ENCODE peak calls at places on chromosome 17, in five cellular contexts. X is HFF-Myc, C is GM23338, M is dorsolateral prefrontal cortex, J is endodermal cell. P is an unnamed sample.

GRCh38 chr17:56744721-56745120 is 89.0 kb downstream of the C17orf67 start:
- DNase-seq in X (no peak), C (no peak), M (no peak), J (no peak), P (no peak)

GRCh38 chr17:27417596-27418365 is 38.5 kb upstream of the KSR1 start:
- DNase-seq in X (no peak), C (no peak), M (peak), J (no peak), P (no peak)

GRCh38 chr17:67506966-67507365 is 129.9 kb downstream of the PITPNC1 start:
- DNase-seq in X (no peak), C (no peak), M (no peak), J (peak), P (no peak)

GRCh38 chr17:49692751-49693150 is 14.9 kb upstream of the SPOP start:
- DNase-seq in X (no peak), C (no peak), M (no peak), J (peak), P (no peak)

GRCh38 chr17:75877752-75878173 is 618 bp downstream of the TRIM47 start:
- DNase-seq in X (no peak), C (peak), M (no peak), J (peak), P (no peak)

GRCh38 chr17:63431939-63432804 is 13.9 kb downstream of the CYB561 start:
- DNase-seq in X (no peak), C (no peak), M (no peak), J (no peak), P (no peak)

GRCh38 chr17:17900615-17901520 is 64.1 kb upstream of the SREBF1 start:
- DNase-seq in X (peak), C (no peak), M (peak), J (peak), P (no peak)

GRCh38 chr17:45353047-45353446 is 36.2 kb upstream of the MAP3K14 start:
- DNase-seq in X (no peak), C (no peak), M (no peak), J (no peak), P (no peak)

GRCh38 chr17:11404431-11404830 is 163.4 kb downstream of the SHISA6 start:
- DNase-seq in X (no peak), C (no peak), M (no peak), J (no peak), P (no peak)

GRCh38 chr17:10156579-10157488 is 41.6 kb downstream of the GAS7 start:
- DNase-seq in X (no peak), C (no peak), M (peak), J (peak), P (no peak)

GRCh38 chr17:74623693-74624093 is at the start of gene CD300E:
- DNase-seq in X (no peak), C (no peak), M (no peak), J (no peak), P (no peak)

GRCh38 chr17:17067277-17067676 is 25.0 kb downstream of the MPRIP start:
- DNase-seq in X (no peak), C (no peak), M (no peak), J (no peak), P (no peak)

GRCh38 chr17:21296097-21297025 is 11.8 kb downstream of the MAP2K3 start:
- DNase-seq in X (no peak), C (no peak), M (no peak), J (no peak), P (no peak)

GRCh38 chr17:44914698-44915271 is 515 bp downstream of the GFAP start:
- DNase-seq in X (no peak), C (no peak), M (no peak), J (peak), P (no peak)

GRCh38 chr17:8619294-8619693 is 11.2 kb downstream of the MYH10 start:
- DNase-seq in X (no peak), C (no peak), M (no peak), J (no peak), P (no peak)

GRCh38 chr17:51764387-51764971 is 394.0 kb downstream of the CA10 start:
- DNase-seq in X (peak), C (peak), M (peak), J (peak), P (peak)

GRCh38 chr17:75108193-75108592 is 1.6 kb upstream of the ARMC7 start:
- DNase-seq in X (no peak), C (no peak), M (no peak), J (peak), P (no peak)

GRCh38 chr17:7888184-7888920 is at the start of gene CHD3:
- DNase-seq in X (no peak), C (peak), M (no peak), J (no peak), P (no peak)

GRCh38 chr17:4948166-4948996 is at the start of gene PFN1:
- DNase-seq in X (peak), C (peak), M (peak), J (peak), P (peak)

GRCh38 chr17:50209472-50210248 is 8.2 kb upstream of the COL1A1 start:
- DNase-seq in X (peak), C (peak), M (no peak), J (peak), P (no peak)

GRCh38 chr17:17523714-17524075 is 27.5 kb upstream of the RASD1 start:
- DNase-seq in X (no peak), C (no peak), M (no peak), J (no peak), P (no peak)

GRCh38 chr17:30196504-30196903 is 39.0 kb downstream of the SLC6A4 start:
- DNase-seq in X (no peak), C (no peak), M (no peak), J (no peak), P (no peak)

GRCh38 chr17:41645371-41646063 is 21.1 kb upstream of the KRT17 start:
- DNase-seq in X (no peak), C (no peak), M (no peak), J (peak), P (no peak)

GRCh38 chr17:58335061-58335731 is 6.6 kb upstream of the TSPOAP1 start:
- DNase-seq in X (no peak), C (no peak), M (no peak), J (peak), P (no peak)

GRCh38 chr17:82496529-82497434 is 22.8 kb upstream of the FOXK2 start:
- DNase-seq in X (no peak), C (peak), M (peak), J (peak), P (no peak)

GRCh38 chr17:72004476-72005331 is 116.1 kb upstream of the SOX9 start:
- DNase-seq in X (no peak), C (peak), M (no peak), J (no peak), P (no peak)

GRCh38 chr17:63140255-63140654 is 174.2 kb downstream of the TANC2 start:
- DNase-seq in X (no peak), C (no peak), M (no peak), J (no peak), P (no peak)

GRCh38 chr17:83007504-83008475 is 71.6 kb upstream of the METRNL start:
- DNase-seq in X (no peak), C (no peak), M (no peak), J (peak), P (no peak)

GRCh38 chr17:17403899-17404576 is 72.8 kb upstream of the MED9 start:
- DNase-seq in X (no peak), C (no peak), M (no peak), J (no peak), P (no peak)

GRCh38 chr17:34275881-34276280 is 5.9 kb downstream of the CCL7 start:
- DNase-seq in X (peak), C (no peak), M (no peak), J (no peak), P (no peak)

GRCh38 chr17:75602644-75603043 is 15.0 kb downstream of the MYO15B start:
- DNase-seq in X (no peak), C (no peak), M (no peak), J (peak), P (no peak)

GRCh38 chr17:21171970-21172510 is 41.9 kb downstream of the TMEM11 start:
- DNase-seq in X (no peak), C (no peak), M (no peak), J (peak), P (no peak)

GRCh38 chr17:19237389-19238166 is 412 bp downstream of the EPN2 start:
- DNase-seq in X (no peak), C (peak), M (no peak), J (peak), P (no peak)

GRCh38 chr17:33046361-33047255 is 55.0 kb downstream of the SPACA3 start:
- DNase-seq in X (no peak), C (no peak), M (no peak), J (peak), P (no peak)

GRCh38 chr17:63039899-63040602 is 74.0 kb downstream of the TANC2 start:
- DNase-seq in X (peak), C (no peak), M (no peak), J (no peak), P (no peak)

GRCh38 chr17:72366626-72367025 is 245.8 kb downstream of the SOX9 start:
- DNase-seq in X (no peak), C (no peak), M (no peak), J (no peak), P (no peak)

GRCh38 chr17:6831662-6832263 is at the start of gene TEKT1:
- DNase-seq in X (peak), C (peak), M (peak), J (peak), P (peak)

DNA sequence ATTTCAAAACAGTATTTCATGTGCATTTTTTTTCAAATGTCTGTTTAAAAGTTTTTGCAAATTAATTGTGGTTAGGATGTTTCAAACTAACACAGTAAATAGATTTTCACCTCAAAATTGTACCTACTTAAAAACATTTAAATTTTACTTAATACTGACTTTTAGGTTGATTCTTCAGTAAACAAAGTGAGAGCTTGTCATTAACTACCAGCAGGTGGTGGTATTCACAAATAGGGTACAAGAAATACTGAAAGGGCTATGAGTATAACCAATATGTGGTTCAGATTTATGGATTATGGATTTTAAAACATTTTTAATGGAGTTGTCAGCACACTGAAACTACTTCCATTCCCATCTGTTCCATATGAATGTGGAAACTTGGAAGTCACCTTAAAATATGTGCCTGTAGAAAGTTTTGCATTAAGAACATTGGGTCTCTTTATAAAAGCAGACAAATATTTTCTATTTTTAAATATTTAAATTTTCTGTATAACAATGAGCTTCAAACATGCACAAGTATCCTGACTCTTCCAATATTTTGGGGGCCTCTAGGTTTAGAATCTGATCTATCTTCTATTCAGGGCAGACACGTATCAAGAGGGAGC is 155.5 kb downstream of the SNX11 start:
- DNase-seq in X (no peak), C (no peak), M (no peak), J (no peak), P (no peak)
- H3K4me3 ChIP-seq in X (no peak), C (no peak), M (no peak), J (no peak), P (no peak)

DNA sequence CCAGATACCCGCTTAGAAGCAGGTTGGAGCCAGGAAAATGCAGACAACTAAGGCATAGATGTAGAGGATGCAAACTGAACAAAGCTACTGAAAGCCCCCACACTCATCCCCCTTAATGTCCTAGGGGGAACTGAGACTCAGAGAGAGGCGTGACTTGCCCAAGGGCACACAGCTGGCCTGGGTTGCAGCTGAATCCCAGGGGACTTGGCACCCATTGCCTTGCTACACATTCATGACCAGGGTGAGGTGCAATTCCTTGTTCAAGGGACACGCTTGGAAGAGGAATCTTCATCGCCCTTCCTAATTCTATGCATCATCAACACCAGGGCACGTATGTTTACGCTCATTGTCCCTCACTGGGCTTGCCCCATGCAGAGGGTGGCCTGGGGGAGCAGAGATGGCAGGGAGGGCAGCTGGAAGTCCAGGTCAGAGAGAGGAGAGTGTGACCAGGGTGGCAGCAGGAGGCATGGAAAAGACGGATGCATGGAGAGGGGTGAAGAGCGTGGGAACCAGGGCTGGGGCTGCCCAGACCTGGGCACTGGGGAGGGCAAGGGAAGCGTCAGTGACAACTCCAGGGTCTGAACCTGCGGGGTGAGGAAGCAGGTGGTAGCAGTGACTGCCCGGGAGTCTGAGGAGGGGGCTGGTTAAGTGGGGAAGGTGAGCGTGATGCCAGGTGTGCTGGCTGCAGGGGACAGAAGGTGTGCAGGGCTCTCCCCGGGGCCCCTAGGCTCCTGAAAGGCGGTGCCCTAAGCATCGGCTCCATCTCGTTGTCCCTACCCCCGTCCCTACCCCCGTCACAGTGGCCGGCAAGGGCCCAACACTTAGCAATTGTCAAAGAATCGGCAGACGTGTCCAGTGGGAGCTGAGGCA is 267.1 kb upstream of the TNRC6C start:
- DNase-seq in X (no peak), C (no peak), M (no peak), J (peak), P (no peak)
- TF ChIP-seq CTCF in X (no peak), C (no peak), M (no peak), J (no peak), P (no peak)

GRCh38 chr17:42683407-42684031 is 1.2 kb downstream of the CNTNAP1 start:
- DNase-seq in X (no peak), C (peak), M (no peak), J (peak), P (no peak)
- H3K4me3 ChIP-seq in X (peak), C (peak), M (peak), J (peak), P (peak)

GRCh38 chr17:55283256-55283965 is 18.7 kb downstream of the HLF start:
- DNase-seq in X (no peak), C (no peak), M (no peak), J (no peak), P (peak)

GRCh38 chr17:55285340-55286301 is 20.9 kb downstream of the HLF start:
- DNase-seq in X (peak), C (no peak), M (peak), J (no peak), P (no peak)

GRCh38 chr17:55284944-55285339 is 20.2 kb downstream of the HLF start:
- DNase-seq in X (no peak), C (no peak), M (no peak), J (no peak), P (no peak)

GRCh38 chr17:55282379-55282702 is 17.6 kb downstream of the HLF start:
- DNase-seq in X (no peak), C (no peak), M (no peak), J (no peak), P (no peak)

GRCh38 chr17:55284001-55284884 is 19.5 kb downstream of the HLF start:
- DNase-seq in X (no peak), C (no peak), M (no peak), J (peak), P (peak)
- TF ChIP-seq CTCF in X (no peak), C (no peak), M (no peak), J (no peak), P (no peak)

GRCh38 chr17:79811036-79811887 is 14.4 kb upstream of the CBX8 start:
- DNase-seq in X (no peak), C (peak), M (no peak), J (peak), P (no peak)
- H3K4me3 ChIP-seq in X (no peak), C (peak), M (no peak), J (peak), P (peak)

DNA sequence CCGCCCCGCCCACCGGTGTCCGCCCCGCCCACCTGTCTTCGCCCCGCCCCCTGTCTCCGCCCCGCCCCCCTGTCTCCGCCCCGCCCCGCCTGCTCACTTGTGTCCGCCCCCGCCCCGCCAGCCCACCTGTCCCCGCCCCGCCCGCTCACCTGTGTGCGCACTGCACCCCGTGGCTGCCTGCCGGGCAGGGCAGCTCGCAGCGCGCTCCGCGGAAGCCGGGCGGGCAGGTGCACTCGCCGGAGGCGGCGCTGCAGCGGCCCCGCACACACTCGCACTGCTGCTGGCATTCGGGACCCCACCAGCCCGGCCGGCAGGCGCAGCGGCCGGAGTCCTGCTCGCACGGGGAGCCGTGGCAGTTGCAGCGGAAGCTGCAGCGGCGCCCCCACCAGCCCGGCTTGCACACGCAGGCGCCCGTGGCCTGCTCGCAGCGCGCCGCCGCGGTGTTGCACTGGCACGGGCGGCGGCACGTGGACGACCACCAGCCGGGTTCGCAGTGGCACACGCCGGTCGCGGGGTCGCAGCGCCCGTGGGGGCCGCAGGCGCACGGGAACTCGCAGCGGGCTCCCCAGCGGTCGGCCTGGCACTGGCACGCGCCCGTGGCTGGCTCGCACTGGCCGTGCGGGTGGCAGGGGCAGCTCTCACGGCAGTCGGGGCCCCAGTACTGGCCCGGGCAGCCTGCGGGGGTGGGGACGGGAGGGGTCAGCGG is 2.1 kb downstream of the SCARF1 start:
- DNase-seq in X (no peak), C (peak), M (no peak), J (peak), P (no peak)
- TF ChIP-seq CTCF in X (no peak), C (peak), M (no peak), J (peak), P (no peak)